ENCODE peak calls at places on chromosomes 7 and 10, in four cellular contexts. One of them, this sample, is unnamed.

GRCh38 chr10:92573091-92573797 is 649 bp downstream of the IDE start:
- DNase-seq in K562: no peak
- DNase-seq in WTC11: no peak
- DNase-seq in HepG2: no peak
- DNase-seq in this sample: peak; percentile 59

GRCh38 chr7:3551536-3551935 is 250.5 kb downstream of the SDK1 start:
- DNase-seq in HepG2: no peak
- DNase-seq in K562: no peak
- DNase-seq in WTC11: no peak
- DNase-seq in this sample: no peak

GRCh38 chr7:151775547-151776443 is 101.1 kb downstream of the PRKAG2 start:
- DNase-seq in HepG2: no peak
- DNase-seq in K562: no peak
- DNase-seq in WTC11: no peak
- DNase-seq in this sample: no peak

GRCh38 chr7:11548532-11548931 is 283.5 kb downstream of the THSD7A start:
- DNase-seq in HepG2: no peak
- DNase-seq in WTC11: no peak
- DNase-seq in K562: no peak
- DNase-seq in this sample: no peak

GRCh38 chr7:135803143-135803542 is 54.5 kb upstream of the FAM180A start:
- DNase-seq in HepG2: no peak
- DNase-seq in K562: peak; percentile 51
- DNase-seq in WTC11: no peak
- DNase-seq in this sample: no peak

GRCh38 chr10:10891437-10891836 is 126.2 kb upstream of the CELF2 start:
- DNase-seq in K562: no peak
- DNase-seq in HepG2: no peak
- DNase-seq in WTC11: no peak
- DNase-seq in this sample: no peak

GRCh38 chr10:78579995-78580394 is 488.8 kb upstream of the ZMIZ1 start:
- DNase-seq in WTC11: no peak
- DNase-seq in K562: no peak
- DNase-seq in HepG2: peak; percentile 30
- DNase-seq in this sample: no peak

GRCh38 chr10:27440021-27440420 is 64.1 kb upstream of the RAB18 start:
- DNase-seq in K562: no peak
- DNase-seq in HepG2: no peak
- DNase-seq in WTC11: no peak
- DNase-seq in this sample: no peak

GRCh38 chr10:125169279-125169678 is 8.9 kb upstream of the CTBP2 start:
- DNase-seq in K562: no peak
- DNase-seq in HepG2: no peak
- DNase-seq in WTC11: no peak
- DNase-seq in this sample: no peak

GRCh38 chr10:24463683-24464426 is 254.9 kb downstream of the KIAA1217 start:
- DNase-seq in HepG2: no peak
- DNase-seq in WTC11: no peak
- DNase-seq in K562: no peak
- DNase-seq in this sample: no peak

GRCh38 chr7:101390901-101391301 is 28.2 kb downstream of the COL26A1 start:
- DNase-seq in HepG2: peak; percentile 91
- DNase-seq in WTC11: peak; percentile 56
- DNase-seq in K562: no peak
- DNase-seq in this sample: no peak

GRCh38 chr10:74846958-74847357 is 20.6 kb downstream of the KAT6B start:
- DNase-seq in K562: no peak
- DNase-seq in HepG2: no peak
- DNase-seq in WTC11: no peak
- DNase-seq in this sample: no peak

GRCh38 chr10:22245567-22245966 is 27.8 kb upstream of the EBLN1 start:
- DNase-seq in WTC11: no peak
- DNase-seq in K562: no peak
- DNase-seq in HepG2: no peak
- DNase-seq in this sample: peak; percentile 66

GRCh38 chr10:124867304-124867703 is 65.7 kb downstream of the ABRAXAS2 start:
- DNase-seq in K562: no peak
- DNase-seq in WTC11: peak; percentile 38
- DNase-seq in HepG2: no peak
- DNase-seq in this sample: no peak

GRCh38 chr10:67550042-67550441 is 146.0 kb downstream of the CTNNA3 start:
- DNase-seq in HepG2: no peak
- DNase-seq in WTC11: no peak
- DNase-seq in K562: no peak
- DNase-seq in this sample: no peak

GRCh38 chr7:124784879-124785818 is 19.6 kb upstream of the GPR37 start:
- DNase-seq in WTC11: peak; percentile 60
- DNase-seq in K562: peak; percentile 58
- DNase-seq in HepG2: peak; percentile 37
- DNase-seq in this sample: peak; percentile 62

GRCh38 chr10:76337641-76338040 is 906.2 kb downstream of the LRMDA start:
- DNase-seq in K562: no peak
- DNase-seq in WTC11: no peak
- DNase-seq in HepG2: no peak
- DNase-seq in this sample: no peak

GRCh38 chr10:51386248-51386885 is 312.1 kb downstream of the PRKG1 start:
- DNase-seq in K562: no peak
- DNase-seq in HepG2: no peak
- DNase-seq in WTC11: no peak
- DNase-seq in this sample: no peak

GRCh38 chr7:93592588-93593266 is 18.2 kb upstream of the CALCR start:
- DNase-seq in WTC11: no peak
- DNase-seq in HepG2: no peak
- DNase-seq in K562: no peak
- DNase-seq in this sample: no peak

GRCh38 chr7:93594250-93594649 is 19.7 kb upstream of the CALCR start:
- DNase-seq in HepG2: no peak
- DNase-seq in WTC11: no peak
- DNase-seq in K562: no peak
- DNase-seq in this sample: no peak
- TF ChIP-seq NR3C1 in HepG2: no peak
- TF ChIP-seq NR3C1 in WTC11: no peak
- TF ChIP-seq NR3C1 in K562: no peak
- TF ChIP-seq NR3C1 in this sample: no peak

DNA sequence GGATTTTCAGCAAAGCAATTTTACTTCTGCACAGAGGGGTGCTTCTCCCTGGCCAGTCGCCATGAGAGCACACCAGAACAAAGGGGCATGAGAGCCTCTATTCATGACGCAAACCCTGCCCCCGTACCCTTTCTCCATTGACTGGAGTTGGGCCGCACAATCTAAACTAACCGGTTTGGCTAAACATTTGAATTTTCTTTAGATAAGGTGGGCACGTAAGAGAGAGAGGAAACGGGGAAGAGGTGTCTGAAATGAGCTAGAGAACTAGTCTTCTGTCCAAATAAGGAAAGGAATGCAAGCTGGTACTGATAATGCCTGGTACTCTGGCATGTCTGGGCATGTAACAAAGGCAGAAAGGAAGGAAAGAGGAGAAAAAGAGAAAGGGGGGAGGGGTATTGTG is 13.2 kb upstream of the SCIN start:
- DNase-seq in WTC11: no peak
- DNase-seq in K562: no peak
- DNase-seq in HepG2: no peak
- DNase-seq in this sample: no peak
- TF ChIP-seq NR3C1 in WTC11: no peak
- TF ChIP-seq NR3C1 in K562: no peak
- TF ChIP-seq NR3C1 in HepG2: no peak
- TF ChIP-seq NR3C1 in this sample: no peak

DNA sequence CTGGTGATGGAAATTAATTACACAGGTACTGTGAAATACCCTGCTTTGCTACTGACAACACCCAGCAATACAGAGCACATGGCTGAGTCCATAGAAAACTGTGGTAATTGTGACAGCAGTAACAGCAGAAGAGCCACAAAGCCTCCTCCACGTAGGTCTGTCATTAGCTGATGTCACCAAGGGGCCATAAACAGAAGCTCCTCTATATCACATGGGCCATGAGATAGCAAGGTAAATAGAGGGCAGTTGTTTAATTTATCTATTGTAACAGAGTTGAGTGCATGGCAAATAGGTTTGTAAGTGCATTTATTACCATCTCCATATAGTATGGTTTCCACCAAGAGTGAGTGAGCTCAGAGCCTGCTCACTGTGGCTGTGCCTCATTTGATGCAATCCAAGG is 281.3 kb downstream of the SKAP2 start:
- DNase-seq in WTC11: no peak
- DNase-seq in K562: no peak
- DNase-seq in HepG2: no peak
- DNase-seq in this sample: no peak
- TF ChIP-seq NR3C1 in WTC11: no peak
- TF ChIP-seq NR3C1 in K562: no peak
- TF ChIP-seq NR3C1 in HepG2: no peak
- TF ChIP-seq NR3C1 in this sample: no peak

GRCh38 chr7:29189743-29190201 is 4.8 kb upstream of the CHN2 start:
- DNase-seq in HepG2: peak; percentile 74
- DNase-seq in K562: peak; percentile 38
- DNase-seq in WTC11: peak; percentile 97
- DNase-seq in this sample: peak; percentile 40
- TF ChIP-seq NR3C1 in HepG2: no peak
- TF ChIP-seq NR3C1 in K562: no peak
- TF ChIP-seq NR3C1 in WTC11: no peak
- TF ChIP-seq NR3C1 in this sample: no peak

GRCh38 chr10:21078410-21079329 is 181.6 kb upstream of the NEBL start:
- DNase-seq in WTC11: peak; percentile 78
- DNase-seq in K562: peak; percentile 35
- DNase-seq in HepG2: peak; percentile 61
- DNase-seq in this sample: peak; percentile 81
- TF ChIP-seq NR3C1 in WTC11: no peak
- TF ChIP-seq NR3C1 in K562: no peak
- TF ChIP-seq NR3C1 in HepG2: no peak
- TF ChIP-seq NR3C1 in this sample: no peak

This sample was measured in A549.